ENCODE peak calls at places on chromosomes 5 and 9, in five cellular contexts. V is IMR-90, W is HL-60, N is heart left ventricle, U is cardiac muscle cell. X is an unnamed sample.
A peak's percentile ranks its signal among the peaks of the same experiment; 100 is the strongest.

GRCh38 chr9:127406799-127407504 is 10.0 kb downstream of the SLC2A8 start:
- DNase-seq in N (peak; percentile 63), U (peak; percentile 78), W (no peak), V (no peak), X (no peak)

GRCh38 chr5:140966293-140967225 is at the start of gene PCDHAC2:
- DNase-seq in W (no peak), V (no peak), N (peak; percentile 55), U (peak; percentile 80), X (no peak)

GRCh38 chr9:81626511-81626910 is 62.8 kb downstream of the TLE1 start:
- DNase-seq in U (no peak), V (peak; percentile 75), N (no peak), W (no peak), X (no peak)

GRCh38 chr5:53943938-53944337 is 366.4 kb downstream of the ARL15 start:
- DNase-seq in V (no peak), U (no peak), W (no peak), N (no peak), X (no peak)

GRCh38 chr9:30140415-30140814 is 2244.0 kb upstream of the ACO1 start:
- DNase-seq in V (no peak), W (no peak), U (no peak), N (no peak), X (no peak)

GRCh38 chr5:76703707-76704106 is 12.2 kb upstream of the F2R start:
- DNase-seq in U (no peak), W (no peak), V (peak; percentile 45), N (no peak), X (no peak)

GRCh38 chr9:14271078-14271673 is 42.8 kb downstream of the NFIB start:
- DNase-seq in V (peak; percentile 82), U (peak; percentile 8), N (peak; percentile 77), W (no peak), X (peak; percentile 34)

GRCh38 chr9:91421987-91422765 is 1.5 kb downstream of the NFIL3 start:
- DNase-seq in U (peak; percentile 64), V (peak; percentile 41), N (no peak), W (no peak), X (no peak)

GRCh38 chr9:115118471-115119156 is 657 bp upstream of the TNC start:
- DNase-seq in U (peak; percentile 72), W (no peak), N (no peak), V (peak; percentile 93), X (no peak)

GRCh38 chr9:92600075-92600741 is 64.4 kb upstream of the ECM2 start:
- DNase-seq in W (no peak), V (no peak), N (no peak), U (no peak), X (no peak)

GRCh38 chr5:78536797-78537196 is 111.8 kb downstream of the LHFPL2 start:
- DNase-seq in W (no peak), V (no peak), N (no peak), U (no peak), X (no peak)

GRCh38 chr9:129653819-129654528 is 11.5 kb upstream of the PRRX2 start:
- DNase-seq in N (no peak), U (peak; percentile 21), V (no peak), W (no peak), X (no peak)

GRCh38 chr5:131630208-131630962 is 4.6 kb downstream of the RAPGEF6 start:
- DNase-seq in N (no peak), V (no peak), U (no peak), W (no peak), X (peak; percentile 69)

GRCh38 chr5:78899922-78900362 is 85.2 kb downstream of the ARSB start:
- DNase-seq in V (peak; percentile 67), U (peak; percentile 58), N (no peak), W (peak; percentile 62), X (peak; percentile 8)

GRCh38 chr9:68819065-68819464 is 114.0 kb downstream of the PIP5K1B start:
- DNase-seq in U (no peak), N (no peak), W (no peak), V (no peak), X (no peak)

GRCh38 chr5:180717989-180718388 is 21.9 kb downstream of the OR2Y1 start:
- DNase-seq in N (no peak), U (no peak), V (no peak), W (no peak), X (no peak)

GRCh38 chr5:1526151-1526631 is 2.4 kb upstream of the LPCAT1 start:
- DNase-seq in V (no peak), N (peak; percentile 50), W (no peak), U (no peak), X (no peak)

GRCh38 chr9:130940693-130941576 is 1.9 kb upstream of the FIBCD1 start:
- DNase-seq in U (peak; percentile 76), N (no peak), V (peak; percentile 15), W (peak; percentile 63), X (peak; percentile 64)

GRCh38 chr5:116271432-116271831 is 186.6 kb downstream of the COMMD10 start:
- DNase-seq in U (no peak), N (no peak), W (no peak), V (peak; percentile 82), X (no peak)

GRCh38 chr5:159533197-159533596 is 202.9 kb upstream of the IL12B start:
- DNase-seq in U (no peak), N (no peak), W (no peak), V (peak; percentile 72), X (no peak)

GRCh38 chr5:7926296-7926695 is 57.3 kb downstream of the MTRR start:
- DNase-seq in W (no peak), U (peak; percentile 42), N (no peak), V (peak; percentile 99), X (no peak)

GRCh38 chr9:70262948-70263347 is 4.2 kb downstream of the SMC5 start:
- DNase-seq in N (no peak), V (peak; percentile 33), W (no peak), U (no peak), X (no peak)

GRCh38 chr5:64682608-64683007 is 7.7 kb upstream of the SHISAL2B start:
- DNase-seq in N (no peak), W (no peak), U (peak; percentile 10), V (no peak), X (no peak)

GRCh38 chr5:179163236-179164155 is 103.3 kb downstream of the ZNF354C start:
- DNase-seq in N (peak; percentile 28), W (no peak), U (no peak), V (no peak), X (no peak)

GRCh38 chr9:133864011-133864410 is 125.9 kb upstream of the SARDH start:
- DNase-seq in V (peak; percentile 16), N (no peak), U (no peak), W (no peak), X (no peak)

GRCh38 chr9:86163503-86163902 is 64.1 kb upstream of the GOLM1 start:
- DNase-seq in N (no peak), W (no peak), V (no peak), U (no peak), X (no peak)

GRCh38 chr9:122806661-122807060 is 6.7 kb downstream of the OR1K1 start:
- DNase-seq in N (no peak), U (no peak), W (no peak), V (no peak), X (no peak)

GRCh38 chr9:84374516-84374915 is 34.0 kb upstream of the SLC28A3 start:
- DNase-seq in U (no peak), W (no peak), N (no peak), V (no peak), X (no peak)

GRCh38 chr9:75142208-75142607 is 53.9 kb downstream of the OSTF1 start:
- DNase-seq in V (no peak), W (peak; percentile 90), U (no peak), N (no peak), X (no peak)

DNA sequence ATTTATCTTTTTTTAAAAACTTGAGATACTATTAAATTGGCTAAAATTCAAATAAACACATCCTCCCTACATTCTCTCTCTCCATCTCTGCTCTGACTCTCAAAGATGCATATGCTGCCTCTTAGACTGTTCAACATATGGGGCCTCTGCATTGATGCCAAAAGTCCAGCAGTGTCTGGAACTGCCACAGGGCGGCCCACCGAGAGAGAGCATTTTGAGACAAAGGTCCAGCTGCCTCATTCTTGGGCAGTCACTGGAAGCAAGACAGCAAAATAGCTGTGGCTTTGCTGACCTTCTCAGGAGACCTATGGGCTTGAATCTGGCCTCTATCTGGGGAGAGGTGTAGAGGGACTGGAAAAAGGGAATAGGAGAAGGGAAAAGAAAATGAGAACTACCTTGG is 12.9 kb upstream of the TSSK1B start:
- DNase-seq in V (no peak), N (no peak), W (no peak), U (peak; percentile 52), X (no peak)
- TF ChIP-seq CTCF in V (no peak), N (no peak), W (no peak), U (peak; percentile 10), X (no peak)

DNA sequence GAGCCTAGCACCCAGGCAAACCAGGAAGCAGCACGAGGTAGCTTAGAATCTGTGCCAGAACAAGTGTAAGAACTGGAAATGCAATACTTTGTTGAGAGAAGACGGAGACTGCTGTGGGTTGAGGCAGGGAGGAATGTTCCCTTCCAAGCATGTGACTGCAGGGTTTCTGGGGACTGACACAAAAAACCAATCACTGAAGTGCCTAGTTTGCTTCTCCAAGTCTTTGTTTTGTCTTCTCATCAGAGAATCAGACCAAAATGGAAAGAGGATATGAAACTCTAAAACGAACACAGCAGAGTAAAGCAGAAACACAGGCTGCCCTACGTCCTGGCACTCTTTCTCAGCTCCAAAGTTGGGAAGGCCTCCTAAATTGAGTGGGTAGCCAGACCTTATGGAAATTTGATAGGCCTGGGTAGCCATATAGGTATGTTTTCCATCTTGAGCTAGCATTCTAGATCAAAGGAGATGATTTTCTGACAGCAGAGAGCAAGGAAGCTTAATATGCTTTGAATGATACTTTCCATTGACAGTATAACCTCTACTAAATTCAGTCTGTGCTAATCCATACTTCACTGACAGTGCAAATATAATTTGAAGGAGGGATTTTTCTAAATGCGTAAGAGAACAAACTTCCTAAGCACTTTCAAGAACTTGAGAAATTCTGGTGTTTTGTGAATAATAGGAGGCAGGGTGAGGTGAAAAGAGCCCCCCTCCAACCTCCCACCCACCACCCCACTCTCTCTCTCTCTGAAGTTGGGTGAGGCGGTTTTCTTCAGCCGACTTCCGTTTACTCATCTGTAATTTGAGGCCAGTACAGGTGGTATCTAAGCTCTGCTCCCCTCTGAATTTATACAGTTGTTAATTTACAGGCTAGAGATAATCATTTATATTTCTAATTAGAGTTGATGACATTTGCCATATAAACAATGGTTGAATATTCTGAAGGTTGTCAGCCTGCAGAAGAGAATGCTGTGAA is 5.5 kb downstream of the ADRB2 start:
- DNase-seq in N (no peak), U (no peak), V (no peak), W (no peak), X (no peak)
- H3K4me3 ChIP-seq in N (no peak overlapping the region), U (no peak overlapping the region), V (no peak overlapping the region), W (peak overlapping the region; percentile 0), X (peak overlapping the region; percentile 89)

DNA sequence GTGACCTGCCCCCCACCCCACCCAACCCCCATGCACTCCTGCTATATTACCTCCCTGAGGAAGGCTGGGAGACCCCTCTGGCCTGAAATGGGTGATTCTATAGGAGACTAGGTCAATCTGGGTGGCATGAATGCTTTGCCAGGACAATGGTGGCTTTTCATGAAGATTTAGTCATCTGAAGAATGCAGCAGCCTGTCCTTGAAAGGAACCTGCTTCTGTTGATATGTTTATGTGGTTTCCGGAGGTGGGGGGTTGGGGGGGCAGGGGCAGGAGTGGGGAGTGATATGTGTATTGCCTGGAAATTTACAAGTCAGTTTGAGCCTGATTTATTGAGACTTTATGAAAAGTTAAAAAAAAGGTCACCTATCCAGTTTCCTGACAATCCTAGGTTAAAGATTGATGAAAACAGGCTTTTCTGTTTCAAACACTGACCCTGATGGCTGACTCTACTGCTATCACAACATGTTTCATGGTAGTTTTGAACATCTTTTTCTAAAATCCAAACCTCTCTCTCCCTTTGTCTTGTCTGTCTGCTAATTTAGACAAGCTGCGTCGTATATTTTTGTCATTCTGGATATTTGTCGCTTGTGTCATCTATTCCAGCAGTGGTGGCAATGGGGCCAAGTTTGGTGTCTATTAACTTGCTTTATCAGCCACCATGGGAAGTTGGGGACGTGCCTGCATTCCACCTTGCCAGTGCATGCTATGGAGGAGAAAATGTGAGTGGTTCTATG is 153.7 kb upstream of the EGFLAM start:
- DNase-seq in W (no peak), N (no peak), V (no peak), U (no peak), X (no peak)
- TF ChIP-seq CTCF in W (no peak), N (no peak), V (no peak), U (no peak), X (no peak)

GRCh38 chr9:83266618-83267543 is 203.9 kb upstream of the RASEF start:
- DNase-seq in V (no peak), U (peak; percentile 88), W (no peak), N (no peak), X (no peak)
- H3K4me3 ChIP-seq in V (no peak overlapping the region), U (peak overlapping the region; percentile 53), W (no peak overlapping the region), N (no peak overlapping the region), X (no peak overlapping the region)